ENCODE peak calls at places on chromosomes 13 and 19, in five cellular contexts. One of them, this sample, is unnamed.

GRCh38 chr19:49738242-49738641 is 24.9 kb downstream of the TSKS start:
- DNase-seq in cardiac fibroblast: no peak
- DNase-seq in neural progenitor cell: no peak
- DNase-seq in Calu3: no peak
- DNase-seq in CD4-positive, alpha-beta T cell: no peak
- DNase-seq in this sample: no peak

GRCh38 chr13:30743319-30744055 is 8.1 kb downstream of the ALOX5AP start:
- DNase-seq in Calu3: peak; percentile 20
- DNase-seq in neural progenitor cell: no peak
- DNase-seq in CD4-positive, alpha-beta T cell: no peak
- DNase-seq in cardiac fibroblast: peak; percentile 96
- DNase-seq in this sample: no peak

GRCh38 chr19:55070755-55071502 is 4.7 kb upstream of the EPS8L1 start:
- DNase-seq in Calu3: peak; percentile 94
- DNase-seq in neural progenitor cell: no peak
- DNase-seq in CD4-positive, alpha-beta T cell: no peak
- DNase-seq in cardiac fibroblast: peak; percentile 38
- DNase-seq in this sample: no peak

GRCh38 chr13:64266024-64266423 is 2850.4 kb upstream of the PCDH20 start:
- DNase-seq in CD4-positive, alpha-beta T cell: no peak
- DNase-seq in neural progenitor cell: no peak
- DNase-seq in cardiac fibroblast: no peak
- DNase-seq in Calu3: no peak
- DNase-seq in this sample: no peak

GRCh38 chr13:77740097-77740496 is 42.6 kb downstream of the SLAIN1 start:
- DNase-seq in neural progenitor cell: no peak
- DNase-seq in CD4-positive, alpha-beta T cell: no peak
- DNase-seq in Calu3: no peak
- DNase-seq in cardiac fibroblast: no peak
- DNase-seq in this sample: no peak

GRCh38 chr13:111344471-111345191 is 24.2 kb downstream of the TEX29 start:
- DNase-seq in Calu3: no peak
- DNase-seq in cardiac fibroblast: peak; percentile 29
- DNase-seq in neural progenitor cell: peak; percentile 91
- DNase-seq in CD4-positive, alpha-beta T cell: no peak
- DNase-seq in this sample: no peak

GRCh38 chr19:8585894-8586750 is 8.9 kb upstream of the MYO1F start:
- DNase-seq in cardiac fibroblast: peak; percentile 34
- DNase-seq in Calu3: peak; percentile 67
- DNase-seq in CD4-positive, alpha-beta T cell: peak; percentile 54
- DNase-seq in neural progenitor cell: peak; percentile 90
- DNase-seq in this sample: peak; percentile 63

GRCh38 chr13:65293530-65294198 is 1936.5 kb downstream of the PCDH9 start:
- DNase-seq in cardiac fibroblast: no peak
- DNase-seq in neural progenitor cell: no peak
- DNase-seq in CD4-positive, alpha-beta T cell: no peak
- DNase-seq in Calu3: no peak
- DNase-seq in this sample: no peak

GRCh38 chr19:45637890-45638667 is 1.1 kb downstream of the EML2 start:
- DNase-seq in cardiac fibroblast: peak; percentile 74
- DNase-seq in neural progenitor cell: no peak
- DNase-seq in CD4-positive, alpha-beta T cell: no peak
- DNase-seq in Calu3: peak; percentile 61
- DNase-seq in this sample: no peak

GRCh38 chr19:45138303-45138751 is 22.5 kb downstream of the NKPD1 start:
- DNase-seq in CD4-positive, alpha-beta T cell: no peak
- DNase-seq in cardiac fibroblast: no peak
- DNase-seq in Calu3: no peak
- DNase-seq in neural progenitor cell: no peak
- DNase-seq in this sample: no peak

GRCh38 chr19:39428309-39429112 is 7.2 kb downstream of the RPS16 start:
- DNase-seq in Calu3: no peak
- DNase-seq in CD4-positive, alpha-beta T cell: no peak
- DNase-seq in neural progenitor cell: peak; percentile 91
- DNase-seq in cardiac fibroblast: peak; percentile 95
- DNase-seq in this sample: no peak

GRCh38 chr13:48221301-48222190 is 11.5 kb upstream of the ITM2B start:
- DNase-seq in Calu3: no peak
- DNase-seq in CD4-positive, alpha-beta T cell: no peak
- DNase-seq in cardiac fibroblast: no peak
- DNase-seq in neural progenitor cell: no peak
- DNase-seq in this sample: no peak

GRCh38 chr19:17772172-17772571 is 20.9 kb downstream of the FCHO1 start:
- DNase-seq in Calu3: no peak
- DNase-seq in neural progenitor cell: no peak
- DNase-seq in CD4-positive, alpha-beta T cell: no peak
- DNase-seq in cardiac fibroblast: no peak
- DNase-seq in this sample: no peak

GRCh38 chr19:45876411-45877197 is 9.3 kb downstream of the IRF2BP1 start:
- DNase-seq in cardiac fibroblast: peak; percentile 78
- DNase-seq in CD4-positive, alpha-beta T cell: no peak
- DNase-seq in neural progenitor cell: peak; percentile 61
- DNase-seq in Calu3: no peak
- DNase-seq in this sample: peak; percentile 76

DNA sequence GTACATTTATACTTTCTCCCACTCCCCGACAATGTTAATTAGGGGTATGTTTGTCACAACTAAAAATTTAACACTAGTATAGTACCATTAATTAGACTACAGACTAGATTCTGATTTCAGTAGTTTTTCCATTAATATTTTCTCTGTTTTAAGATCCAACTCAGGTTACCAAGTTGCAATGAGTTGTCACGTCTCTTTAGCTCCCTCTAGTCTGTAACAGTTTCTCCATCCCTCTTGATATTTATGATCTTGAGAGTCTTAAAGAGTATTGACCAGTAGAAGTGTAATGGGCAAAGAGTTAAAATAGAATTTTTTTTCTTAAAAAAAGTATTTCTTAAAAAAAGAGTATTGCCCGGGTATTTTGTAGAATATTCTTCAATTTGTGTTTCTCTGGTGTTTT is 598.1 kb downstream of the TBC1D4 start:
- DNase-seq in CD4-positive, alpha-beta T cell: no peak
- DNase-seq in neural progenitor cell: no peak
- DNase-seq in Calu3: no peak
- DNase-seq in cardiac fibroblast: peak; percentile 19
- DNase-seq in this sample: no peak
- TF ChIP-seq CTCF in CD4-positive, alpha-beta T cell: no peak
- TF ChIP-seq CTCF in neural progenitor cell: peak; percentile 15
- TF ChIP-seq CTCF in Calu3: no peak
- TF ChIP-seq CTCF in cardiac fibroblast: peak; percentile 13
- TF ChIP-seq CTCF in this sample: no peak

GRCh38 chr13:33541962-33542308 is 256.4 kb upstream of the STARD13 start:
- DNase-seq in neural progenitor cell: no peak
- DNase-seq in Calu3: no peak
- DNase-seq in cardiac fibroblast: no peak
- DNase-seq in CD4-positive, alpha-beta T cell: no peak
- DNase-seq in this sample: no peak

GRCh38 chr13:33543631-33544030 is 258.1 kb upstream of the STARD13 start:
- DNase-seq in cardiac fibroblast: peak; percentile 20
- DNase-seq in Calu3: no peak
- DNase-seq in CD4-positive, alpha-beta T cell: no peak
- DNase-seq in neural progenitor cell: peak; percentile 7
- DNase-seq in this sample: no peak

GRCh38 chr13:33544308-33544707 is 258.8 kb upstream of the STARD13 start:
- DNase-seq in Calu3: no peak
- DNase-seq in cardiac fibroblast: no peak
- DNase-seq in neural progenitor cell: no peak
- DNase-seq in CD4-positive, alpha-beta T cell: no peak
- DNase-seq in this sample: no peak

GRCh38 chr13:33543089-33543459 is 257.5 kb upstream of the STARD13 start:
- DNase-seq in neural progenitor cell: no peak
- DNase-seq in CD4-positive, alpha-beta T cell: no peak
- DNase-seq in Calu3: no peak
- DNase-seq in cardiac fibroblast: no peak
- DNase-seq in this sample: no peak

DNA sequence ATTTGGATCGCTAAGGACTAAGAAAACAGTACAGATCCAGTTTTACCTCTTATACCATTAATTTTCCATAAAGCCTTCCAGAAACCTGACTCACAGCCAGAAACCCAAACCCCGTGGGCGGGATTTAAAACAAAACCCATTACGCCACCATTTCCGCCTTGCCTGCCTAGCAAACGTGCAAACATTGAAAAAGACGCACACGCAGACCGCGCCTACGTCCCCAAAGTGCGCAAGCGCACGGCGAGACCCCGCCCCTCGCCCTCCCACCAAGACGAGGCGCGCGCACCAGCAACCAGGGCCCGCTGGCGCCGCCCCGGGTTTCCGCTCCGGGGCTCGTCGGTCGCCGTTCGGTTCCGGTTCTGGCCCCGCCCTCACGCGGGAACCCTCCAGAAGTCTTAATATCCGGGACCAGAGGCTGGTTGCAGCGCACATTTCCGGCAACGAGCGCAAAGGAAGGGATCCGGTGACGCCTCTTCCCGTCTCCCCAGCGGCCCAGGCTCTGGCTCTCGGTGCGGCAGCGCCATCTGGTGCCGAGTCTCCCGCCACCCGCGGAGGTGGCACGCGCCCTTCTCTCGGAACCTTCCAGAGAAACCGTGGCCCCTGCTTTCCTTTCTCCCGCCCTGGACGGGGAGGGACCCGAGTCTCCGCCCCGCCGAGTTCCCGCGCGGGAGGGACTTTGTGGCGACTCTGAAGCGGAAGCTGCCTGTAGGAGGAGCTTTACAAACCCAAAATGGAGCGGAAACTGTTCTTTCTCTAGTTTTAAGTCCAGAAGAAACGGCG is 256.9 kb upstream of the STARD13 start:
- DNase-seq in neural progenitor cell: peak; percentile 97
- DNase-seq in Calu3: peak; percentile 96
- DNase-seq in CD4-positive, alpha-beta T cell: peak; percentile 98
- DNase-seq in cardiac fibroblast: peak; percentile 100
- DNase-seq in this sample: peak; percentile 91
- TF ChIP-seq CTCF in neural progenitor cell: peak; percentile 78
- TF ChIP-seq CTCF in Calu3: peak; percentile 68
- TF ChIP-seq CTCF in CD4-positive, alpha-beta T cell: peak; percentile 84
- TF ChIP-seq CTCF in cardiac fibroblast: peak; percentile 88
- TF ChIP-seq CTCF in this sample: peak; percentile 92

DNA sequence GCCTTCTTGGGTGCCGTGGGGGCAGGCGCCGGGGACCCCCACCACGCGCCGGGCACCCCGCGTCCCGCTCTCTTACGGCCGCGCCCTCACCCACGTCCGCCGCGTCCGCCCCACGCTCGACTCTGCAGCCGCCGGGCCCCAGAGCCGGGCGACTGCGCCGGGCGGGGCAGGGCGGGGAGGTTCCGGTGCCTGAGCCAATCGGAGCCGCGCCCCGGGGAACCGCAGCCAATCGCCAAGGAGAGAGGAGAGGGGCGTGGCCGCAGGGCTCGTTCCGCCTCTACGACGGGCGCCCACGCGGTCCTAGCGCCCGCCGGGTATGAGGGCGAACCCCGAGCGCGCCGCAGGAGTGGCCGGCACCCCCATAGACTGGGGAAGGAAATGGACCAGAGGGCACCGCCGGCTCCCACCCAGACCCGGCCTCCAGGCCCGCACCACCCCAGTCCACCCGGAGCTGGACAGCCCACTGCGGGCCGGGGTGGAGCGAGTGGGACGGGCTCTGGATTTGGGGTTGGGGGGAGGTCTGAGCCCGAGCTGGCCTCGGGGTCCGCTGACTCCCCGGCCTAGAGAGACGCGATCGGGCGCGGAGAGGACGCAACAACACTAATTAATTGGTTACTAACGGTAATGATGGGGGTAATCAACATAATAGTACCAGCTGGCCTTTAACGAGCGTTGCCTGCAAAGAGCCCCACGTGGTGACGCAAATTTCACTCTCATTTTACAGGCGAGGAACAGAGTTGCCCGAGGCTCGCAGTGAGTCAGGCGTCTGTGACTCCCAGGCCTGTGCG is at the start of gene MFSD12:
- DNase-seq in CD4-positive, alpha-beta T cell: peak; percentile 94
- DNase-seq in cardiac fibroblast: peak; percentile 93
- DNase-seq in neural progenitor cell: peak; percentile 98
- DNase-seq in Calu3: peak; percentile 92
- DNase-seq in this sample: peak; percentile 100
- TF ChIP-seq CTCF in CD4-positive, alpha-beta T cell: no peak
- TF ChIP-seq CTCF in cardiac fibroblast: no peak
- TF ChIP-seq CTCF in neural progenitor cell: no peak
- TF ChIP-seq CTCF in Calu3: no peak
- TF ChIP-seq CTCF in this sample: no peak

GRCh38 chr13:94712287-94712811 is at the start of gene SOX21:
- DNase-seq in cardiac fibroblast: peak; percentile 5
- DNase-seq in CD4-positive, alpha-beta T cell: no peak
- DNase-seq in neural progenitor cell: peak; percentile 87
- DNase-seq in Calu3: no peak
- DNase-seq in this sample: peak; percentile 34

GRCh38 chr13:94711561-94712286 is 621 bp downstream of the SOX21 start:
- DNase-seq in CD4-positive, alpha-beta T cell: no peak
- DNase-seq in cardiac fibroblast: peak; percentile 26
- DNase-seq in Calu3: peak; percentile 7
- DNase-seq in neural progenitor cell: peak; percentile 61
- DNase-seq in this sample: peak; percentile 52

GRCh38 chr13:94713556-94714182 is 1.3 kb upstream of the SOX21 start:
- DNase-seq in neural progenitor cell: no peak
- DNase-seq in CD4-positive, alpha-beta T cell: no peak
- DNase-seq in cardiac fibroblast: no peak
- DNase-seq in Calu3: no peak
- DNase-seq in this sample: no peak

GRCh38 chr13:94712812-94713555 is 639 bp upstream of the SOX21 start:
- DNase-seq in CD4-positive, alpha-beta T cell: no peak
- DNase-seq in Calu3: peak; percentile 15
- DNase-seq in neural progenitor cell: peak; percentile 92
- DNase-seq in cardiac fibroblast: peak; percentile 74
- DNase-seq in this sample: peak; percentile 49

GRCh38 chr13:94716016-94716415 is 3.7 kb upstream of the SOX21 start:
- DNase-seq in cardiac fibroblast: peak; percentile 19
- DNase-seq in neural progenitor cell: peak; percentile 53
- DNase-seq in Calu3: no peak
- DNase-seq in CD4-positive, alpha-beta T cell: no peak
- DNase-seq in this sample: no peak
- TF ChIP-seq CTCF in cardiac fibroblast: peak; percentile 28
- TF ChIP-seq CTCF in neural progenitor cell: peak; percentile 62
- TF ChIP-seq CTCF in Calu3: no peak
- TF ChIP-seq CTCF in CD4-positive, alpha-beta T cell: no peak
- TF ChIP-seq CTCF in this sample: no peak

GRCh38 chr19:41452584-41453275 is 9.8 kb downstream of the ERICH4 start:
- DNase-seq in neural progenitor cell: no peak
- DNase-seq in CD4-positive, alpha-beta T cell: no peak
- DNase-seq in Calu3: no peak
- DNase-seq in cardiac fibroblast: no peak
- DNase-seq in this sample: no peak
- TF ChIP-seq CTCF in neural progenitor cell: no peak
- TF ChIP-seq CTCF in CD4-positive, alpha-beta T cell: no peak
- TF ChIP-seq CTCF in Calu3: no peak
- TF ChIP-seq CTCF in cardiac fibroblast: no peak
- TF ChIP-seq CTCF in this sample: no peak

GRCh38 chr13:44747179-44747578 is 171.0 kb upstream of the TSC22D1 start:
- DNase-seq in neural progenitor cell: no peak
- DNase-seq in Calu3: no peak
- DNase-seq in cardiac fibroblast: no peak
- DNase-seq in CD4-positive, alpha-beta T cell: no peak
- DNase-seq in this sample: no peak

GRCh38 chr13:44746690-44747089 is 170.6 kb upstream of the TSC22D1 start:
- DNase-seq in CD4-positive, alpha-beta T cell: no peak
- DNase-seq in cardiac fibroblast: no peak
- DNase-seq in neural progenitor cell: no peak
- DNase-seq in Calu3: no peak
- DNase-seq in this sample: no peak

GRCh38 chr13:44749906-44750305 is 173.8 kb upstream of the TSC22D1 start:
- DNase-seq in CD4-positive, alpha-beta T cell: no peak
- DNase-seq in cardiac fibroblast: no peak
- DNase-seq in neural progenitor cell: no peak
- DNase-seq in Calu3: no peak
- DNase-seq in this sample: no peak

GRCh38 chr13:44748439-44748838 is 172.3 kb upstream of the TSC22D1 start:
- DNase-seq in cardiac fibroblast: no peak
- DNase-seq in neural progenitor cell: no peak
- DNase-seq in CD4-positive, alpha-beta T cell: no peak
- DNase-seq in Calu3: no peak
- DNase-seq in this sample: no peak

GRCh38 chr13:44744880-44745633 is 168.9 kb upstream of the TSC22D1 start:
- DNase-seq in Calu3: no peak
- DNase-seq in CD4-positive, alpha-beta T cell: no peak
- DNase-seq in cardiac fibroblast: no peak
- DNase-seq in neural progenitor cell: no peak
- DNase-seq in this sample: no peak
- TF ChIP-seq CTCF in Calu3: no peak
- TF ChIP-seq CTCF in CD4-positive, alpha-beta T cell: no peak
- TF ChIP-seq CTCF in cardiac fibroblast: no peak
- TF ChIP-seq CTCF in neural progenitor cell: no peak
- TF ChIP-seq CTCF in this sample: no peak

This sample was measured in GM13976.